ENCODE peak calls at places on chromosomes 11 and 22, in four cellular contexts. V is activated CD4-positive, alpha-beta T cell treated with anti-CD3 and anti-CD28 coated beads, Interleukin-2, amount 10 ng/mL, durations not matched to agents 7 days and 5 days; T is foreskin melanocyte; A is OCI-LY7. S is an unnamed sample.

GRCh38 chr11:122146475-122146874 is 30.5 kb upstream of the BLID start:
- DNase-seq in V (no peak), T (no peak), A (no peak), S (no peak)

GRCh38 chr11:74630043-74630442 is 37.7 kb downstream of the POLD3 start:
- DNase-seq in V (no peak), T (no peak), A (no peak), S (peak; percentile 9)

GRCh38 chr11:123430736-123431356 is 777 bp downstream of the GRAMD1B start:
- DNase-seq in V (peak; percentile 83), T (no peak), A (no peak), S (peak; percentile 72)

GRCh38 chr22:25637672-25638071 is 73.2 kb downstream of the GRK3 start:
- DNase-seq in V (no peak), T (no peak), A (no peak), S (no peak)

GRCh38 chr11:44556735-44557409 is 8.6 kb upstream of the CD82 start:
- DNase-seq in V (peak; percentile 75), T (peak; percentile 54), A (peak; percentile 80), S (no peak)

GRCh38 chr22:50560034-50560433 is 2.7 kb downstream of the SYCE3 start:
- DNase-seq in V (no peak), T (no peak), A (no peak), S (no peak)

GRCh38 chr22:29343313-29343805 is 27.9 kb upstream of the RASL10A start:
- DNase-seq in V (no peak), T (no peak), A (no peak), S (no peak)

GRCh38 chr11:69868003-69868865 is 49.0 kb upstream of the FGF3 start:
- DNase-seq in V (no peak), T (no peak), A (no peak), S (no peak)

GRCh38 chr11:68036141-68036716 is 2.6 kb upstream of the TCIRG1 start:
- DNase-seq in V (no peak), T (no peak), A (no peak), S (no peak)

GRCh38 chr11:41256060-41256459 is 203.4 kb downstream of the LRRC4C start:
- DNase-seq in V (no peak), T (no peak), A (no peak), S (no peak)

GRCh38 chr11:30370164-30370563 is 47.3 kb downstream of the ARL14EP start:
- DNase-seq in V (no peak), T (no peak), A (no peak), S (no peak)

GRCh38 chr11:36818410-36818809 is 220.4 kb upstream of the RAG2 start:
- DNase-seq in V (no peak), T (no peak), A (no peak), S (no peak)

GRCh38 chr11:34501500-34501899 is 12.1 kb downstream of the ELF5 start:
- DNase-seq in V (no peak), T (no peak), A (no peak), S (no peak)

GRCh38 chr11:28009383-28009782 is 98.6 kb downstream of the KIF18A start:
- DNase-seq in V (no peak), T (no peak), A (no peak), S (no peak)

GRCh38 chr11:121418625-121419114 is 33.4 kb upstream of the SORL1 start:
- DNase-seq in V (peak; percentile 77), T (no peak), A (peak; percentile 94), S (no peak)

GRCh38 chr11:69101792-69102152 is 53.0 kb downstream of the TPCN2 start:
- DNase-seq in V (no peak), T (no peak), A (no peak), S (no peak)

GRCh38 chr11:2987881-2988280 is 4.2 kb downstream of the NAP1L4 start:
- DNase-seq in V (peak; percentile 71), T (no peak), A (no peak), S (no peak)

GRCh38 chr11:117313103-117313502 is 3.0 kb downstream of the BACE1 start:
- DNase-seq in V (no peak), T (no peak), A (no peak), S (no peak)

GRCh38 chr11:119935341-119935925 is 202.5 kb downstream of the TRIM29 start:
- DNase-seq in V (no peak), T (no peak), A (no peak), S (no peak)

GRCh38 chr22:44906999-44907644 is 102.7 kb downstream of the PHF21B start:
- DNase-seq in V (no peak), T (no peak), A (no peak), S (no peak)

GRCh38 chr11:65658174-65659021 is 4.3 kb downstream of the RELA start:
- DNase-seq in V (no peak), T (no peak), A (no peak), S (no peak)

GRCh38 chr11:1932681-1933080 is 13.2 kb downstream of the TNNT3 start:
- DNase-seq in V (no peak), T (no peak), A (no peak), S (no peak)

GRCh38 chr11:112785717-112786116 is 175.5 kb upstream of the NCAM1 start:
- DNase-seq in V (no peak), T (no peak), A (no peak), S (no peak)

GRCh38 chr11:2612884-2613571 is 86.8 kb downstream of the KCNQ1OT1 start:
- DNase-seq in V (no peak), T (no peak), A (no peak), S (no peak)

GRCh38 chr11:403761-404431 is 9.9 kb downstream of the PKP3 start:
- DNase-seq in V (no peak), T (no peak), A (no peak), S (no peak)

GRCh38 chr11:12893787-12894672 is 115.1 kb upstream of the RASSF10 start:
- DNase-seq in V (peak; percentile 69), T (peak; percentile 53), A (peak; percentile 52), S (no peak)

GRCh38 chr11:70397336-70397982 is 870 bp upstream of the CTTN start:
- DNase-seq in V (no peak), T (peak; percentile 44), A (no peak), S (no peak)

GRCh38 chr11:63567044-63567840 is 4.1 kb upstream of the PLAAT2 start:
- DNase-seq in V (peak; percentile 74), T (peak; percentile 14), A (peak; percentile 85), S (peak; percentile 79)

S was measured in GM06990.